ENCODE peak calls at places on chromosome 16, in five cellular contexts. E, J, D, M and F are unnamed samples.

GRCh38 chr16:54136276-54136625 is 150.3 kb downstream of the IRX3 start:
- DNase-seq in E (no peak), J (no peak), D (no peak), M (no peak), F (no peak)

GRCh38 chr16:5604770-5605169 is 507.2 kb upstream of the EEF2KMT start:
- DNase-seq in E (no peak), J (no peak), D (no peak), M (peak), F (no peak)

GRCh38 chr16:17578921-17579876 is 108.4 kb upstream of the XYLT1 start:
- DNase-seq in E (no peak), J (peak), D (peak), M (peak), F (peak)

GRCh38 chr16:64882385-64882784 is 239.5 kb downstream of the CDH11 start:
- DNase-seq in E (no peak), J (no peak), D (no peak), M (no peak), F (no peak)

GRCh38 chr16:54366943-54367342 is 80.4 kb upstream of the IRX3 start:
- DNase-seq in E (no peak), J (no peak), D (no peak), M (no peak), F (no peak)

GRCh38 chr16:78444-79145 is 570 bp downstream of the MPG start:
- DNase-seq in E (no peak), J (no peak), D (no peak), M (no peak), F (no peak)

GRCh38 chr16:7408700-7409340 is 76.2 kb downstream of the RBFOX1 start:
- DNase-seq in E (no peak), J (no peak), D (no peak), M (no peak), F (no peak)

GRCh38 chr16:62014534-62014933 is 21.7 kb downstream of the CDH8 start:
- DNase-seq in E (no peak), J (no peak), D (no peak), M (no peak), F (no peak)

GRCh38 chr16:4316103-4316731 is 350 bp downstream of the GLIS2 start:
- DNase-seq in E (no peak), J (no peak), D (no peak), M (peak), F (no peak)

GRCh38 chr16:4693956-4694663 is 748 bp downstream of the NUDT16L1 start:
- DNase-seq in E (peak), J (peak), D (peak), M (peak), F (peak)

GRCh38 chr16:3058173-3059030 is 7.0 kb upstream of the IL32 start:
- DNase-seq in E (peak), J (no peak), D (no peak), M (peak), F (no peak)

GRCh38 chr16:9846362-9847099 is 335.7 kb downstream of the GRIN2A start:
- DNase-seq in E (no peak), J (no peak), D (no peak), M (no peak), F (no peak)

GRCh38 chr16:20879175-20880053 is 20.7 kb downstream of the DCUN1D3 start:
- DNase-seq in E (no peak), J (no peak), D (no peak), M (no peak), F (no peak)

GRCh38 chr16:17367932-17368331 is 102.8 kb downstream of the XYLT1 start:
- DNase-seq in E (no peak), J (no peak), D (no peak), M (peak), F (no peak)

GRCh38 chr16:47477680-47478079 is 16.5 kb downstream of the PHKB start:
- DNase-seq in E (no peak), J (no peak), D (no peak), M (no peak), F (no peak)

GRCh38 chr16:58970775-58971174 is 236.7 kb upstream of the GOT2 start:
- DNase-seq in E (no peak), J (no peak), D (no peak), M (no peak), F (no peak)

GRCh38 chr16:80803341-80804060 is 897 bp downstream of the CDYL2 start:
- DNase-seq in E (peak), J (no peak), D (peak), M (peak), F (peak)

GRCh38 chr16:50416388-50416787 is 47.6 kb upstream of the BRD7 start:
- DNase-seq in E (no peak), J (no peak), D (no peak), M (no peak), F (no peak)

GRCh38 chr16:50402298-50402895 is 33.6 kb upstream of the BRD7 start:
- DNase-seq in E (no peak), J (no peak), D (no peak), M (no peak), F (no peak)

GRCh38 chr16:60748366-60748765 is 1287.9 kb downstream of the CDH8 start:
- DNase-seq in E (no peak), J (no peak), D (no peak), M (no peak), F (no peak)

GRCh38 chr16:17375388-17376304 is 95.1 kb downstream of the XYLT1 start:
- DNase-seq in E (no peak), J (no peak), D (no peak), M (no peak), F (no peak)

GRCh38 chr16:337975-338575 is 14.4 kb downstream of the AXIN1 start:
- DNase-seq in E (no peak), J (no peak), D (no peak), M (no peak), F (no peak)

GRCh38 chr16:9091867-9092281 is 430 bp downstream of the HAPSTR1 start:
- DNase-seq in E (peak), J (peak), D (no peak), M (no peak), F (peak)

GRCh38 chr16:460787-461186 is 35.3 kb downstream of the RAB11FIP3 start:
- DNase-seq in E (no peak), J (no peak), D (no peak), M (no peak), F (no peak)

GRCh38 chr16:88624977-88625576 is 13.3 kb upstream of the IL17C start:
- DNase-seq in E (no peak), J (no peak), D (no peak), M (no peak), F (no peak)

GRCh38 chr16:14375132-14375491 is 254.9 kb downstream of the PARN start:
- DNase-seq in E (no peak), J (no peak), D (no peak), M (no peak), F (no peak)

GRCh38 chr16:52320930-52321439 is 226.0 kb downstream of the TOX3 start:
- DNase-seq in E (no peak), J (no peak), D (no peak), M (no peak), F (no peak)

GRCh38 chr16:84355149-84355548 is 13.2 kb upstream of the ATP2C2 start:
- DNase-seq in E (no peak), J (no peak), D (no peak), M (no peak), F (no peak)

GRCh38 chr16:4767872-4768548 is 1.0 kb upstream of the ZNF500 start:
- DNase-seq in E (no peak), J (no peak), D (no peak), M (no peak), F (no peak)

GRCh38 chr16:1871974-1872635 is at the start of gene MEIOB:
- DNase-seq in E (peak), J (no peak), D (no peak), M (peak), F (peak)

GRCh38 chr16:56611281-56611833 is 3.0 kb downstream of the MT2A start:
- DNase-seq in E (no peak), J (no peak), D (no peak), M (no peak), F (no peak)

GRCh38 chr16:90046971-90047713 is 27.9 kb upstream of the DBNDD1 start:
- DNase-seq in E (peak), J (no peak), D (no peak), M (peak), F (no peak)

GRCh38 chr16:79417465-79418093 is 183.0 kb downstream of the MAF start:
- DNase-seq in E (no peak), J (no peak), D (no peak), M (no peak), F (no peak)
- TF ChIP-seq CTCF in E (no peak), J (no peak), D (no peak), M (no peak), F (peak)

GRCh38 chr16:66026211-66026610 is 340.3 kb upstream of the CDH5 start:
- DNase-seq in E (no peak), J (no peak), D (peak), M (peak), F (no peak)
- TF ChIP-seq CTCF in E (no peak), J (no peak), D (no peak), M (peak), F (peak)

DNA sequence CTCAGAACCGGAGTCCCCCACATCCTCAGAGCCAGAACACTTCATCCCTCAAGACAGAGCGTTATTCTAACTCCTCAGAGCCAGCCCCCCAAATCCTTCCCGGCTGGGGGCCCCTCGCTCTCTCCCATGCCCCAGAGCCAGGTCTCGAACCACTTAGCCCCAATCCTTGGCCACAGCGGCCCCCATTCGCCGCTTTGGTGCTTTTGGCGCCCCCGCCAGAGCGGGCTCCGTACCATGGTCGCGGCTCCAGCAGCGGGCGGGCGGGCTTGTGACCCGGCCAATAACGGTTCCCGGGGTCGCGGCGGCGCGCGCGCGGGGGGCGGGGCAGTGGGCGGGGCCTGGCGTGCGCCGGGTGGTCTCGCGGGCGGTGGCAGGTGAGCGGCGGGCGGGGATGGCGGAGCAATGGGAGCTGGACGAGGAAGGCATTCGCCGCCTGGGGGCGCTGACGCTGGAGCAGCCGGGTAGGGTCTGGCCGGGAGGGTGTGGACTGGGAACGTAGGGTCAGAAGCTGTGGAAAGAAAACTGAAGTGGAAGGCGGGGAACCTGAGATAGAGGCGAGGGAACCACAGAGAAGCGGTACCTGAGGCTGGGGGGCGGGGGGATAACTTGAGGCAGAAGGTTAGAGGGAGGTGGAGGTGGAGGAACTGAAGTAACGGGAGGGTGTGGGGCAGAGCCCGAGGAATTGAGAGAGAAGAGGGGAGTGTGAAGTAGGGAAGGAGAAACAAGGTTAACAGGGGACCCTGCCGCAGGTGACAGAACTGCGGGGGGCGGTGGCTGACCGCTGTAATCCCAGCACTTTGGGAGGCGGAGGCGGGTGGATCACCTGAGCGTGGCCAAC is at the start of the genes KCTD19 and LRRC36:
- DNase-seq in E (peak), J (no peak), D (peak), M (peak), F (peak)
- TF ChIP-seq CTCF in E (peak), J (peak), D (no peak), M (peak), F (peak)

GRCh38 chr16:68255712-68256111 is 8.6 kb upstream of the SLC7A6 start:
- DNase-seq in E (no peak), J (no peak), D (no peak), M (no peak), F (no peak)

GRCh38 chr16:68257906-68258800 is 6.2 kb upstream of the SLC7A6 start:
- DNase-seq in E (peak), J (no peak), D (no peak), M (no peak), F (no peak)

GRCh38 chr16:68259421-68259820 is 4.9 kb upstream of the SLC7A6 start:
- DNase-seq in E (no peak), J (no peak), D (no peak), M (no peak), F (no peak)

GRCh38 chr16:68257251-68257905 is 6.9 kb upstream of the SLC7A6 start:
- DNase-seq in E (no peak), J (no peak), D (no peak), M (no peak), F (no peak)

DNA sequence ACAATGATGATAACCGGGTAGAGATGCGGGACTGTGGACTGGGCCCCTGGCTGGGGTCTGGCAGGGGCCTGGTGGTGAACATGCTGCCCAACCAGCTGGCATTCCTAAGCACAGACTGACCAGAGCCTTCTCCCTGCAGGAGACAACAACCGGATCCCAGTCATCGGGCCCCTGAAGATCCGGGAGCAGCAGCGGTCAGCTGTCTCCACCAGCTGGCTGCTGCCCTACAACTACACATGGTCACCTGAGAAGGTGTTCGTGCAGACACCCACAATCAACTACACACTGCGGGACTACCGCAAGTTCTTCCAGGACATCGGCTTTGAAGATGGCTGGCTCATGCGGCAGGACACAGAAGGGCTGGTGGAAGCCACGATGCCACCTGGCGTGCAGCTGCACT is 5.3 kb upstream of the SLC7A6 start:
- DNase-seq in E (no peak), J (no peak), D (no peak), M (no peak), F (no peak)
- TF ChIP-seq CTCF in E (no peak), J (no peak), D (no peak), M (no peak), F (no peak)

GRCh38 chr16:49057391-49057790 is 224.2 kb downstream of the CBLN1 start:
- DNase-seq in E (no peak), J (no peak), D (no peak), M (no peak), F (no peak)

GRCh38 chr16:49056546-49056945 is 225.1 kb downstream of the CBLN1 start:
- DNase-seq in E (no peak), J (no peak), D (no peak), M (no peak), F (no peak)

GRCh38 chr16:49055824-49056545 is 225.7 kb downstream of the CBLN1 start:
- DNase-seq in E (no peak), J (no peak), D (no peak), M (peak), F (no peak)

GRCh38 chr16:49061315-49061714 is 220.3 kb downstream of the CBLN1 start:
- DNase-seq in E (no peak), J (no peak), D (no peak), M (no peak), F (no peak)

DNA sequence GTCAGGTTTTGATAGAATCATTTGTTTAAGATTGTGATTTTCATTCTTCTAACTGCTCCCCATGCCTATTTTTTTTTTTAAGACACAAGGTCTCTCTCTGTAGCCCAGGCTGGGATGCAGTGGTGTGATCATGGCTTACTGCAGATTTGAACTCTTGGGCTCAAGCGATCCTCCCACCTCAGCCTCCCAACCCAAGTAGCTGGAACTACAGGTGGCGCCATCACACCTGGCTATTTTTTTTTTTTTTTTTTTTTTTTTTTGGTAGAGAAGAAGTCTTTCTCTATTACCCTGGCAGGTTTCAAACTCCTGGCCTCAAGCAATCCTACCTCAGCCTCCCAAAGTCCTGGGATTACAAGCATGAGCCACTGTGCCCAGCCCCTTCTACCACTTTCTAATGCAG is 223.3 kb downstream of the CBLN1 start:
- DNase-seq in E (no peak), J (no peak), D (no peak), M (no peak), F (no peak)
- TF ChIP-seq CTCF in E (no peak), J (no peak), D (no peak), M (peak), F (no peak)

DNA sequence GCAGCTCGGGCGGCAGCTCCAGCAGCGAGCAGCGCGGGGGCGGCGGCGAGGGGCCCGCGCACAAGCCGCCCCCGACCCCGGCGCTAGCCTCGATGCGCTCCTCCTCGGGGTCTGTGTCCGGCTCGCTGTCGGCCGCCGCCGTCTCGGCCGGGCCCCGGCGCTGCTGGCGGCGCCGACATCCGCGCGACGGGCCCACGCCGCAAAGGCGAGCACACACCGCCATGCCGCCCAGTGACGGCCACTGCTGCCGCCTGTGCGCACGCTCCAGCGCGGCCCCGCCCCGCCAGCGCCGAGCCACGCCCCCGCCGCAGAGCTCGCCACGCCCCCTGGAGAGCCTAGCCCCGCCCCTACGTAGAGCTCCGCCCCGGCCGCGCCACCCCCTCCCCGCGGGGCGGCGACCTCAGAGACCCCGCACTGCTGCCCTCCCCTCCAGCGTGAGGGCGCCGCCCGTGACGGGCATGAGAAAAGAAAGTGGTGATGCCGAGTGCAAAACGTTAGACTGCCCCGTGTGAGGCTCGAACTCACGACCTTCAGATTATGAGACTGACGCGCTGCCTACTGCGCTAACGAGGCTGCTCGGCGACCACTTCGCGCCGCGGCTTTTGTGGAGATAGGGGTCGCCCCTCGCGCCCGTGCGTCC is at the start of gene FBXO31:
- DNase-seq in E (peak), J (peak), D (peak), M (peak), F (peak)
- TF ChIP-seq CTCF in E (no peak), J (no peak), D (no peak), M (no peak), F (no peak)

GRCh38 chr16:67246945-67247697 is at the start of gene FHOD1:
- DNase-seq in E (peak), J (peak), D (peak), M (peak), F (peak)
- TF ChIP-seq CTCF in E (no peak), J (no peak), D (no peak), M (no peak), F (peak)